ENCODE peak calls at places on chromosome 12, in five cellular contexts. E is H1, T is left ventricle myocardium inferior, B is fibroblast of the aortic adventitia, R is endothelial cell. Q is an unnamed sample.

GRCh38 chr12:121894633-121895032 is 6.0 kb downstream of the PSMD9 start:
- DNase-seq in E (no peak), T (no peak), B (peak; percentile 68), R (no peak), Q (no peak)

GRCh38 chr12:65248656-65249633 is 29.5 kb upstream of the MSRB3 start:
- DNase-seq in E (no peak), T (no peak), B (peak; percentile 10), R (no peak), Q (no peak)

GRCh38 chr12:111780166-111780565 is 13.4 kb downstream of the ALDH2 start:
- DNase-seq in E (no peak), T (no peak), B (no peak), R (no peak), Q (no peak)

GRCh38 chr12:16349132-16349463 is 1.7 kb downstream of the MGST1 start:
- DNase-seq in E (no peak), T (peak; percentile 66), B (peak; percentile 98), R (no peak), Q (no peak)

GRCh38 chr12:85147331-85147730 is 111.2 kb downstream of the LRRIQ1 start:
- DNase-seq in E (no peak), T (no peak), B (no peak), R (no peak), Q (no peak)

GRCh38 chr12:110780448-110780847 is 37.8 kb upstream of the PPP1CC start:
- DNase-seq in E (no peak), T (no peak), B (no peak), R (no peak), Q (no peak)

GRCh38 chr12:124497658-124498057 is 69.8 kb downstream of the NCOR2 start:
- DNase-seq in E (no peak), T (peak; percentile 84), B (peak; percentile 85), R (no peak), Q (no peak)

GRCh38 chr12:34163443-34163842 is 141.1 kb downstream of the ALG10 start:
- DNase-seq in E (no peak), T (no peak), B (no peak), R (no peak), Q (no peak)

GRCh38 chr12:75641031-75641780 is 129.8 kb upstream of the KRR1 start:
- DNase-seq in E (no peak), T (no peak), B (peak; percentile 65), R (no peak), Q (no peak)

GRCh38 chr12:120089796-120090195 is 26.8 kb downstream of the RAB35 start:
- DNase-seq in E (no peak), T (no peak), B (no peak), R (no peak), Q (no peak)

GRCh38 chr12:29591140-29592020 is 93.9 kb upstream of the OVCH1 start:
- DNase-seq in E (no peak), T (no peak), B (peak; percentile 62), R (peak; percentile 36), Q (no peak)

GRCh38 chr12:48956279-48957140 is 777 bp downstream of the ARF3 start:
- DNase-seq in E (peak; percentile 89), T (peak; percentile 85), B (peak; percentile 96), R (peak; percentile 77), Q (peak; percentile 76)

GRCh38 chr12:48053122-48053521 is 48.8 kb upstream of the COL2A1 start:
- DNase-seq in E (no peak), T (no peak), B (no peak), R (no peak), Q (no peak)

GRCh38 chr12:111687255-111687654 is 1.4 kb downstream of the ACAD10 start:
- DNase-seq in E (no peak), T (no peak), B (no peak), R (no peak), Q (no peak)

GRCh38 chr12:114636723-114637480 is 47.1 kb downstream of the TBX3 start:
- DNase-seq in E (no peak), T (no peak), B (peak; percentile 16), R (peak; percentile 16), Q (no peak)

GRCh38 chr12:105538880-105539279 is 208.4 kb downstream of the C12orf75 start:
- DNase-seq in E (no peak), T (no peak), B (peak; percentile 26), R (no peak), Q (no peak)

GRCh38 chr12:131350943-131351318 is 360.0 kb upstream of the SFSWAP start:
- DNase-seq in E (no peak), T (no peak), B (no peak), R (no peak), Q (no peak)

GRCh38 chr12:89059721-89060120 is 292.6 kb downstream of the DUSP6 start:
- DNase-seq in E (no peak), T (no peak), B (no peak), R (peak; percentile 10), Q (no peak)

GRCh38 chr12:48442191-48442828 is 30.0 kb upstream of the ANP32D start:
- DNase-seq in E (no peak), T (no peak), B (no peak), R (no peak), Q (no peak)

GRCh38 chr12:94640134-94640928 is 10.0 kb downstream of the TMCC3 start:
- DNase-seq in E (no peak), T (no peak), B (no peak), R (no peak), Q (no peak)

GRCh38 chr12:109833307-109834189 is at the start of gene TRPV4:
- DNase-seq in E (no peak), T (peak; percentile 25), B (peak; percentile 25), R (peak; percentile 66), Q (peak; percentile 59)

GRCh38 chr12:57891639-57892228 is 45.2 kb upstream of the CTDSP2 start:
- DNase-seq in E (no peak), T (no peak), B (peak; percentile 63), R (no peak), Q (no peak)

GRCh38 chr12:93376436-93377251 is 1.1 kb upstream of the NUDT4 start:
- DNase-seq in E (no peak), T (peak; percentile 32), B (peak; percentile 59), R (no peak), Q (no peak)

GRCh38 chr12:45725631-45726593 is 3.6 kb upstream of the ARID2 start:
- DNase-seq in E (no peak), T (no peak), B (peak; percentile 61), R (peak; percentile 8), Q (no peak)

GRCh38 chr12:120367252-120367923 is 1.6 kb downstream of the MSI1 start:
- DNase-seq in E (no peak), T (no peak), B (no peak), R (peak; percentile 55), Q (no peak)

GRCh38 chr12:3491938-3492867 is 1.2 kb downstream of the PRMT8 start:
- DNase-seq in E (peak; percentile 51), T (peak; percentile 40), B (peak; percentile 52), R (peak; percentile 87), Q (peak; percentile 72)
- TF ChIP-seq CTCF in E (no peak), T (no peak), B (no peak), R (no peak), Q (no peak)

GRCh38 chr12:38144049-38144448 is 172.5 kb upstream of the ALG10B start:
- DNase-seq in E (no peak), T (no peak), B (no peak), R (no peak), Q (no peak)
- TF ChIP-seq CTCF in E (no peak), T (no peak), B (no peak), R (no peak), Q (no peak)

GRCh38 chr12:6979453-6979852 is 8.7 kb downstream of the EMG1 start:
- DNase-seq in E (no peak), T (no peak), B (no peak), R (no peak), Q (no peak)

GRCh38 chr12:6981152-6982052 is 10.7 kb downstream of the EMG1 start:
- DNase-seq in E (no peak), T (no peak), B (no peak), R (no peak), Q (no peak)

GRCh38 chr12:6979021-6979420 is 8.3 kb downstream of the EMG1 start:
- DNase-seq in E (no peak), T (no peak), B (no peak), R (no peak), Q (no peak)

GRCh38 chr12:6980740-6981139 is 10.0 kb downstream of the EMG1 start:
- DNase-seq in E (no peak), T (no peak), B (no peak), R (no peak), Q (no peak)

DNA sequence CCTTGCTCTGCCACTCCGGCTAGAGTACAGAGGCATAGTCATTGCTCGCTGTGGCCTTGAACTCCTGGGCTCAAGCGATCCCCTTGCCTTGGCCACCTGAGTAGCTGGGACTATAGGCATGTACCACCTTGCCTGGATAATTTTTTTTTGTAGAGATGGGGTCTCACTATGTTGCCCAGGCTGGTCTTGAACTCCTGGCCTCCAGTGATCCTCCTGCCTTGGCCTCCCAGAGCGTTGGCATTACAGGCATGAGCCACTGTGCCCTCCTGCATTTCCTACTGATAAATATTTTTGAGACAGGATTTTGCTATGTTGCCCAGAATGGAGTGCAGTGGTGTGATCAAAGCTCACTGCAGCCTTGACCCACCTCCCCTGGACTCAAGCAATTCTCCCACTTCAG is 9.4 kb downstream of the EMG1 start:
- DNase-seq in E (no peak), T (no peak), B (no peak), R (no peak), Q (no peak)
- TF ChIP-seq CTCF in E (no peak), T (no peak), B (no peak), R (no peak), Q (no peak)

GRCh38 chr12:96617178-96617577 is 127.8 kb downstream of the CFAP54 start:
- DNase-seq in E (no peak), T (no peak), B (no peak), R (no peak), Q (no peak)
- TF ChIP-seq CTCF in E (peak; percentile 43), T (no peak), B (no peak), R (no peak), Q (peak; percentile 34)

GRCh38 chr12:50326636-50327284 is 43.4 kb upstream of the LIMA1 start:
- DNase-seq in E (no peak), T (no peak), B (peak; percentile 80), R (no peak), Q (no peak)
- TF ChIP-seq CTCF in E (no peak), T (no peak), B (no peak), R (no peak), Q (no peak)

GRCh38 chr12:56189918-56190694 is 823 bp upstream of the SMARCC2 start:
- DNase-seq in E (peak; percentile 84), T (peak; percentile 72), B (peak; percentile 89), R (peak; percentile 88), Q (peak; percentile 80)
- TF ChIP-seq CTCF in E (no peak), T (no peak), B (no peak), R (peak; percentile 60), Q (peak; percentile 42)

DNA sequence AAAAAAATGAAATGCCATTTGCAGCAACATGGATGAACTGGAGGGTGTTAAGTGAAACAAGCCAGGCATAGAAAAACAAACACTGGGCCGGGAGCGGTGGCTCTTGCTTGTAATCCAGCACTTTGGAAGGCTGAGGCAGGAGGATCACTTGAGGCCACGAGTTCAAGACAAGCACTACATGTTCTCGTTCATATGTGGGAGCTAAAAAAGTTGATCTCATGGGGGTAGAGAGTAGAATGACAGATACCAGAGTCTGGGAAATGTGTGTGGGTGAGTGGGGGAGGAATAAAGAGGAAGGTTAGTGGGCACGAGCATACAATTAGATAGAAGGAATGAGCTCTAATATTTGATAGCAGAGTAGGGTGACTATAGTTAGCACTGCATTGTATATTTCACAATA is 21.5 kb downstream of the CACNA2D4 start:
- DNase-seq in E (no peak), T (no peak), B (no peak), R (no peak), Q (no peak)
- TF ChIP-seq CTCF in E (no peak), T (no peak), B (no peak), R (no peak), Q (no peak)